ENCODE peak calls at places on chromosomes 16 and 17, in nine cellular contexts. One of them, this sample, is unnamed.

GRCh38 chr16:86836503-86837125 is 258.3 kb downstream of the FOXL1 start:
- DNase-seq in H9: no peak
- DNase-seq in heart left ventricle: peak; percentile 38
- DNase-seq in HL-60: no peak
- DNase-seq in A549: no peak
- DNase-seq in adrenal gland: peak; percentile 39
- DNase-seq in transverse colon: no peak
- DNase-seq in heart right ventricle: no peak
- DNase-seq in OCI-LY7: no peak
- DNase-seq in this sample: no peak

GRCh38 chr17:29112780-29113295 is 67.4 kb downstream of the MYO18A start:
- DNase-seq in heart left ventricle: peak; percentile 70
- DNase-seq in A549: no peak
- DNase-seq in adrenal gland: no peak
- DNase-seq in transverse colon: no peak
- DNase-seq in heart right ventricle: peak; percentile 61
- DNase-seq in HL-60: no peak
- DNase-seq in OCI-LY7: no peak
- DNase-seq in H9: no peak
- DNase-seq in this sample: no peak

GRCh38 chr17:12521416-12521815 is 144.3 kb upstream of the MYOCD start:
- DNase-seq in HL-60: no peak
- DNase-seq in H9: no peak
- DNase-seq in heart left ventricle: no peak
- DNase-seq in heart right ventricle: no peak
- DNase-seq in A549: no peak
- DNase-seq in OCI-LY7: no peak
- DNase-seq in adrenal gland: no peak
- DNase-seq in transverse colon: no peak
- DNase-seq in this sample: no peak

GRCh38 chr16:85514295-85514600 is 98.9 kb upstream of the GSE1 start:
- DNase-seq in OCI-LY7: no peak
- DNase-seq in transverse colon: peak; percentile 50
- DNase-seq in heart right ventricle: peak; percentile 80
- DNase-seq in H9: no peak
- DNase-seq in A549: no peak
- DNase-seq in heart left ventricle: peak; percentile 84
- DNase-seq in HL-60: no peak
- DNase-seq in adrenal gland: no peak
- DNase-seq in this sample: peak; percentile 70

GRCh38 chr17:58326609-58327341 is 1.8 kb downstream of the TSPOAP1 start:
- DNase-seq in H9: no peak
- DNase-seq in adrenal gland: no peak
- DNase-seq in A549: no peak
- DNase-seq in transverse colon: no peak
- DNase-seq in heart right ventricle: no peak
- DNase-seq in OCI-LY7: peak; percentile 47
- DNase-seq in heart left ventricle: no peak
- DNase-seq in HL-60: no peak
- DNase-seq in this sample: no peak

GRCh38 chr17:69524854-69525253 is 110.4 kb downstream of the MAP2K6 start:
- DNase-seq in adrenal gland: no peak
- DNase-seq in H9: no peak
- DNase-seq in HL-60: no peak
- DNase-seq in heart right ventricle: no peak
- DNase-seq in heart left ventricle: no peak
- DNase-seq in transverse colon: no peak
- DNase-seq in OCI-LY7: no peak
- DNase-seq in A549: no peak
- DNase-seq in this sample: no peak

GRCh38 chr17:46772013-46772878 is 46.2 kb downstream of the WNT3 start:
- DNase-seq in transverse colon: peak; percentile 59
- DNase-seq in OCI-LY7: no peak
- DNase-seq in A549: peak; percentile 56
- DNase-seq in HL-60: no peak
- DNase-seq in adrenal gland: peak; percentile 39
- DNase-seq in heart right ventricle: no peak
- DNase-seq in H9: peak; percentile 97
- DNase-seq in heart left ventricle: peak; percentile 52
- DNase-seq in this sample: peak; percentile 35

GRCh38 chr17:62110923-62111484 is 45.9 kb upstream of the MED13 start:
- DNase-seq in A549: no peak
- DNase-seq in OCI-LY7: no peak
- DNase-seq in heart right ventricle: no peak
- DNase-seq in transverse colon: no peak
- DNase-seq in H9: no peak
- DNase-seq in heart left ventricle: no peak
- DNase-seq in adrenal gland: no peak
- DNase-seq in HL-60: no peak
- DNase-seq in this sample: no peak

GRCh38 chr16:24221219-24221618 is 34.9 kb upstream of the CACNG3 start:
- DNase-seq in OCI-LY7: no peak
- DNase-seq in HL-60: no peak
- DNase-seq in transverse colon: no peak
- DNase-seq in H9: no peak
- DNase-seq in adrenal gland: no peak
- DNase-seq in heart right ventricle: no peak
- DNase-seq in A549: no peak
- DNase-seq in heart left ventricle: no peak
- DNase-seq in this sample: no peak

GRCh38 chr17:44924107-44924544 is 8.8 kb upstream of the GFAP start:
- DNase-seq in A549: no peak
- DNase-seq in transverse colon: peak; percentile 0
- DNase-seq in HL-60: no peak
- DNase-seq in adrenal gland: peak; percentile 4
- DNase-seq in heart right ventricle: no peak
- DNase-seq in OCI-LY7: no peak
- DNase-seq in heart left ventricle: no peak
- DNase-seq in H9: no peak
- DNase-seq in this sample: peak; percentile 23

GRCh38 chr17:42072323-42073187 is 22.2 kb upstream of the C17orf113 start:
- DNase-seq in OCI-LY7: peak; percentile 39
- DNase-seq in transverse colon: no peak
- DNase-seq in heart left ventricle: no peak
- DNase-seq in HL-60: no peak
- DNase-seq in H9: no peak
- DNase-seq in adrenal gland: no peak
- DNase-seq in A549: peak; percentile 33
- DNase-seq in heart right ventricle: no peak
- DNase-seq in this sample: no peak

GRCh38 chr16:20871935-20872815 is 28.0 kb downstream of the DCUN1D3 start:
- DNase-seq in OCI-LY7: no peak
- DNase-seq in heart left ventricle: no peak
- DNase-seq in A549: no peak
- DNase-seq in transverse colon: no peak
- DNase-seq in H9: no peak
- DNase-seq in adrenal gland: no peak
- DNase-seq in HL-60: no peak
- DNase-seq in heart right ventricle: no peak
- DNase-seq in this sample: no peak

GRCh38 chr17:77437747-77438146 is 297.0 kb downstream of the SEC14L1 start:
- DNase-seq in HL-60: no peak
- DNase-seq in heart left ventricle: no peak
- DNase-seq in OCI-LY7: peak; percentile 65
- DNase-seq in adrenal gland: no peak
- DNase-seq in transverse colon: no peak
- DNase-seq in A549: no peak
- DNase-seq in H9: no peak
- DNase-seq in heart right ventricle: no peak
- DNase-seq in this sample: no peak

GRCh38 chr17:77438241-77439204 is 297.8 kb downstream of the SEC14L1 start:
- DNase-seq in A549: no peak
- DNase-seq in HL-60: peak; percentile 44
- DNase-seq in H9: no peak
- DNase-seq in transverse colon: no peak
- DNase-seq in OCI-LY7: peak; percentile 48
- DNase-seq in heart left ventricle: no peak
- DNase-seq in adrenal gland: no peak
- DNase-seq in heart right ventricle: no peak
- DNase-seq in this sample: no peak

GRCh38 chr17:77436481-77436880 is 295.7 kb downstream of the SEC14L1 start:
- DNase-seq in HL-60: no peak
- DNase-seq in adrenal gland: no peak
- DNase-seq in H9: no peak
- DNase-seq in heart left ventricle: no peak
- DNase-seq in heart right ventricle: no peak
- DNase-seq in OCI-LY7: no peak
- DNase-seq in A549: no peak
- DNase-seq in transverse colon: no peak
- DNase-seq in this sample: no peak

GRCh38 chr17:77436058-77436442 is 295.3 kb downstream of the SEC14L1 start:
- DNase-seq in heart right ventricle: peak; percentile 84
- DNase-seq in A549: no peak
- DNase-seq in OCI-LY7: no peak
- DNase-seq in HL-60: no peak
- DNase-seq in transverse colon: no peak
- DNase-seq in heart left ventricle: peak; percentile 77
- DNase-seq in adrenal gland: no peak
- DNase-seq in H9: peak; percentile 78
- DNase-seq in this sample: peak; percentile 78

GRCh38 chr17:77437017-77437416 is 296.2 kb downstream of the SEC14L1 start:
- DNase-seq in OCI-LY7: peak; percentile 51
- DNase-seq in heart left ventricle: peak; percentile 67
- DNase-seq in adrenal gland: no peak
- DNase-seq in H9: no peak
- DNase-seq in A549: no peak
- DNase-seq in heart right ventricle: peak; percentile 74
- DNase-seq in transverse colon: peak; percentile 42
- DNase-seq in HL-60: peak; percentile 88
- DNase-seq in this sample: no peak
- TF ChIP-seq CTCF in OCI-LY7: peak; percentile 26
- TF ChIP-seq CTCF in heart left ventricle: no peak
- TF ChIP-seq CTCF in adrenal gland: no peak
- TF ChIP-seq CTCF in H9: no peak
- TF ChIP-seq CTCF in A549: no peak
- TF ChIP-seq CTCF in heart right ventricle: peak; percentile 12
- TF ChIP-seq CTCF in transverse colon: no peak
- TF ChIP-seq CTCF in HL-60: no peak
- TF ChIP-seq CTCF in this sample: no peak

DNA sequence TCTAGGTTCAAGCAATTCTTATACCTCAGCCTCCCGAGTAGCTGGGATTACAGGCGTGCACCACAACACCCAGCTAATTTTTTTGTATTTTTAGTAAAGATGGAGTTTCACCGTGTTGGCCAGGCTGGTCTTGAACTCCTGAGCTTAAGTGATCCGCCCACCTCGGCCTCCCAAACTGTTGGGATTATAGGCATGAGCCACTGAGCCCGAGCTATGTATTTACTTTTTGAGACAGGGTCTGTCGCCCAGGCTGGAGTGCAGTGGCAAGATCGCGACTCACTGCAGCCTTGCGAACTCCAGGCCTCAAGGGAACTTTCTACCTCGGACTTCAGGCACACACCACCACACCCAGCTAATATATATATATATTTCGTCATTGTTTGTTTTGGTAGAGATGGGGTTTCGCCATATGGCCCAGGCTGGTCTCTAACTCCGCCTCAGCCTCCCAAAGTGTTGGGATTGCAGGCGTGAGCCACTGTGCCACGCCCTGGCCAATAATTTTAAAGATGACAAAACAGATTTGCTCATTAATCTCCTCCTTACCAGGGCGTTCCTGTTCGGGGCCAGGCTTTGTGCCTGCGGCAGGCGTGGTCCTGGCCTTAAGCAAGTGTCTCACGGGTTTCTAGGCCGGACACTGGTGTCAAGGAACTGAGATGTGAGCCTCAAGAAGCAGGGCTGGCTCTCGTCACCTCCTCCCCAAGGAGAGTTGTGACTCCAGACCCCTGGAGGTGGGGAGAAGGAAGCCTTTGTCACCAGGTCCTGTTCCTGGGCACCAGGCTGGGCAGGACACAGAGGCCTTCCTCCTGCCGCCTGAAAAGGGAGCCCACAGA is 4.3 kb upstream of the NPW start:
- DNase-seq in H9: no peak
- DNase-seq in heart right ventricle: no peak
- DNase-seq in A549: no peak
- DNase-seq in HL-60: no peak
- DNase-seq in OCI-LY7: no peak
- DNase-seq in adrenal gland: no peak
- DNase-seq in transverse colon: peak; percentile 79
- DNase-seq in heart left ventricle: no peak
- DNase-seq in this sample: no peak
- H3K27ac ChIP-seq in H9: no peak overlapping the region
- H3K27ac ChIP-seq in heart right ventricle: no peak overlapping the region
- H3K27ac ChIP-seq in A549: peak overlapping the region; percentile 93
- H3K27ac ChIP-seq in HL-60: no peak overlapping the region
- H3K27ac ChIP-seq in OCI-LY7: no peak overlapping the region
- H3K27ac ChIP-seq in adrenal gland: no peak overlapping the region
- H3K27ac ChIP-seq in transverse colon: peak overlapping the region; percentile 78
- H3K27ac ChIP-seq in heart left ventricle: no peak overlapping the region
- H3K27ac ChIP-seq in this sample: no peak overlapping the region

DNA sequence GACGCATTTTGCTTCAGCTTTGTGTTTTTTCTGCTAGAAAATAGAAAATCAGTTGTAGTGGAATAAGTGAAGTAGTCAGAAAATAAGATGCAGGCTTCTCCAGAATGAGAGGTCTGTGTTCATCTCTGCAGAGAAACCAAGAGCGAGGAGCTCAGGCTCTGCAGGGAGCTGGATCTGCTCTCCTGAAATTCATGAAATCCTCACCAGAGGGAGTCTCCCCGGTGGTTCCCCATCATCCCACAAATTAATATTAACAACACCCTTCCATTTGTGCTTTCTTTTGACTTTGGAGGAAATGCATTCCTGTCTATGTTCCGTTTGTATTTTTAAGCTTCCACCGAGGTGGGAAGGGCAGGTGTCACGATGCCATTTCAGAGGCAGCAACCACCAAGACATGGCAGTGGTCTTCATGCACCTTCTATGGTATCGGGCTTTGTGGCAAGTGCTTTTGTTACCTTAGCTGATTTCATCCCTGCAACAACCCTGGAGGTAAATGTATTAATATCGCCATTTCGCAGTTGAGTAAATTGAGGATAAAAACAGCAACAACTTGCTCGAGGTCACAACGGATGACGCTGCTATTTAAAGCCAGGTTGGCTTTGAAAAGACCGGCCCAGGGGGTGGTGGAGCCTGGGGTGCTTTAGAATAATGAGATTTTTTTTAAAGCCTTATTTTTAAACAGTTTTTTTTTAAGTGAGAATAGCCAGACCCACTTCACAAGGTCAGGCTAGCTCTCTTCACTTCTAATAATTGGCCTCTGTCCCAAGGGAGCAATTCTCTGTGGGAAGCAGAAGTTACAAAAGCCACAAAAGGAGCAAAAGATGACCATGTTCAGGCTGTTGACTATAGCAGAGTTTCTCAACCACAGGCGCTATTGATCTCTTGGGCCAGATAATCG is 367.6 kb upstream of the ERCC4 start:
- DNase-seq in heart left ventricle: no peak
- DNase-seq in HL-60: no peak
- DNase-seq in H9: no peak
- DNase-seq in OCI-LY7: no peak
- DNase-seq in A549: no peak
- DNase-seq in transverse colon: no peak
- DNase-seq in heart right ventricle: no peak
- DNase-seq in adrenal gland: no peak
- DNase-seq in this sample: no peak
- TF ChIP-seq CTCF in heart left ventricle: no peak
- TF ChIP-seq CTCF in HL-60: no peak
- TF ChIP-seq CTCF in H9: peak; percentile 62
- TF ChIP-seq CTCF in OCI-LY7: no peak
- TF ChIP-seq CTCF in A549: no peak
- TF ChIP-seq CTCF in transverse colon: no peak
- TF ChIP-seq CTCF in heart right ventricle: no peak
- TF ChIP-seq CTCF in adrenal gland: no peak
- TF ChIP-seq CTCF in this sample: no peak

GRCh38 chr17:353838-354234 is 1.2 kb upstream of the RPH3AL start:
- DNase-seq in heart right ventricle: no peak
- DNase-seq in heart left ventricle: no peak
- DNase-seq in transverse colon: no peak
- DNase-seq in adrenal gland: no peak
- DNase-seq in HL-60: no peak
- DNase-seq in A549: no peak
- DNase-seq in H9: no peak
- DNase-seq in OCI-LY7: no peak
- DNase-seq in this sample: no peak
- H3K27ac ChIP-seq in heart right ventricle: peak overlapping the region; percentile 81
- H3K27ac ChIP-seq in heart left ventricle: no peak overlapping the region
- H3K27ac ChIP-seq in transverse colon: peak overlapping the region; percentile 92
- H3K27ac ChIP-seq in adrenal gland: no peak overlapping the region
- H3K27ac ChIP-seq in HL-60: no peak overlapping the region
- H3K27ac ChIP-seq in A549: peak overlapping the region; percentile 97
- H3K27ac ChIP-seq in H9: no peak overlapping the region
- H3K27ac ChIP-seq in OCI-LY7: no peak overlapping the region
- H3K27ac ChIP-seq in this sample: no peak overlapping the region